ENCODE peak calls at places on chromosomes 11 and 22, in eight cellular contexts. T, E, W, K, B, U, L and I are unnamed samples. For H3K27me3, the result is how much of the 10 kb centered on the place peaks cover.

GRCh38 chr22:45318558-45319318 is 9.0 kb downstream of the FAM118A start:
- DNase-seq in E (no peak), W (no peak), U (no peak), K (peak), B (peak), T (no peak), L (peak), I (no peak)

GRCh38 chr22:17121235-17122195 is at the start of gene TMEM121B:
- DNase-seq in W (peak), U (no peak), B (peak), T (peak), K (peak), E (peak), L (peak), I (no peak)

GRCh38 chr11:114195981-114196731 is 100.0 kb upstream of the NNMT start:
- DNase-seq in W (peak), U (peak), T (peak), B (no peak), L (no peak), K (no peak), E (no peak), I (no peak)

GRCh38 chr11:597166-597725 is 18.5 kb downstream of the IRF7 start:
- DNase-seq in B (no peak), T (no peak), K (no peak), L (peak), U (no peak), E (no peak), W (no peak), I (no peak)

GRCh38 chr11:117730256-117730800 is 66.7 kb downstream of the DSCAML1 start:
- DNase-seq in B (no peak), U (no peak), W (no peak), L (no peak), K (no peak), E (no peak), T (peak), I (no peak)

GRCh38 chr11:83827940-83828554 is 541.9 kb upstream of the CCDC90B start:
- DNase-seq in T (peak), W (no peak), U (no peak), L (peak), E (no peak), B (peak), K (no peak), I (peak)

GRCh38 chr11:17735823-17736772 is 1.5 kb downstream of the KCNC1 start:
- DNase-seq in B (no peak), K (no peak), T (no peak), W (no peak), L (peak), E (peak), U (no peak), I (no peak)

GRCh38 chr11:45517171-45517770 is 148.2 kb downstream of the CHST1 start:
- DNase-seq in U (no peak), B (no peak), W (no peak), E (no peak), L (no peak), K (no peak), T (no peak), I (no peak)

GRCh38 chr11:45289369-45289768 is 3.2 kb upstream of the SYT13 start:
- DNase-seq in W (no peak), E (no peak), L (no peak), U (no peak), T (peak), B (peak), K (no peak), I (no peak)

GRCh38 chr22:28759861-28760560 is 12.5 kb upstream of the CCDC117 start:
- DNase-seq in B (peak), L (peak), W (no peak), T (no peak), E (no peak), U (no peak), K (no peak), I (peak)

GRCh38 chr22:23849009-23850006 is 8.4 kb upstream of the SLC2A11 start:
- DNase-seq in B (peak), E (peak), L (peak), T (peak), K (peak), U (no peak), W (peak), I (peak)

GRCh38 chr22:25900390-25900789 is 158.4 kb downstream of the MYO18B start:
- DNase-seq in U (no peak), E (no peak), B (no peak), W (no peak), K (no peak), L (no peak), T (no peak), I (no peak)

GRCh38 chr22:50713008-50713385 is 25.0 kb upstream of the ACR start:
- DNase-seq in T (no peak), K (no peak), L (no peak), W (peak), U (no peak), E (no peak), B (no peak), I (no peak)

GRCh38 chr11:3781423-3781822 is 15.9 kb downstream of the NUP98 start:
- DNase-seq in U (peak), W (no peak), L (no peak), K (no peak), T (peak), B (peak), E (no peak), I (no peak)

GRCh38 chr22:39954584-39955055 is 5.6 kb upstream of the TMA7B start:
- DNase-seq in T (peak), U (peak), L (no peak), E (no peak), W (no peak), B (peak), K (no peak), I (no peak)

GRCh38 chr11:134025086-134025437 is 43.8 kb upstream of the JAM3 start:
- DNase-seq in U (no peak), E (no peak), B (no peak), L (no peak), T (no peak), K (no peak), W (no peak), I (no peak)

GRCh38 chr22:45196308-45196707 is 32.6 kb downstream of the NUP50 start:
- DNase-seq in T (no peak), L (no peak), K (no peak), E (no peak), W (peak), U (no peak), B (no peak), I (no peak)

GRCh38 chr11:44840526-44840925 is 110.2 kb downstream of the TP53I11 start:
- DNase-seq in U (peak), L (no peak), E (peak), T (no peak), W (no peak), K (no peak), B (no peak), I (no peak)

GRCh38 chr22:49583341-49583740 is 244.3 kb downstream of the BRD1 start:
- DNase-seq in T (no peak), W (no peak), E (no peak), U (no peak), K (no peak), B (no peak), L (no peak), I (no peak)

GRCh38 chr11:122394326-122394725 is 261.2 kb upstream of the UBASH3B start:
- DNase-seq in K (no peak), E (no peak), U (no peak), B (no peak), W (no peak), T (no peak), L (peak), I (no peak)

GRCh38 chr11:4480577-4481539 is 1.6 kb upstream of the OR52K1 start:
- DNase-seq in W (no peak), T (peak), B (no peak), E (no peak), L (no peak), K (no peak), U (peak), I (no peak)

GRCh38 chr11:19352072-19352735 is 111.5 kb upstream of the E2F8 start:
- DNase-seq in B (no peak), W (no peak), E (no peak), L (no peak), U (no peak), K (no peak), T (no peak), I (no peak)

GRCh38 chr11:21567628-21568290 is 625.1 kb upstream of the ANO5 start:
- DNase-seq in E (no peak), W (no peak), B (no peak), U (no peak), L (no peak), T (no peak), K (no peak), I (no peak)

GRCh38 chr11:61022311-61023085 is 51.0 kb downstream of the CD6 start:
- DNase-seq in U (no peak), W (no peak), K (no peak), B (no peak), E (no peak), T (no peak), L (no peak), I (no peak)
- H3K27me3 ChIP-seq in U (under half), W (under half), K (under half), B (half or more), E (under half), T (under half), L (half or more), I (under half)

GRCh38 chr11:13009921-13010736 is 1.0 kb downstream of the RASSF10 start:
- DNase-seq in K (no peak), W (peak), B (peak), U (peak), L (peak), T (peak), E (peak), I (no peak)
- H3K27me3 ChIP-seq in K (under half), W (half or more), B (half or more), U (under half), L (half or more), T (half or more), E (under half), I (under half)

GRCh38 chr11:2375341-2375853 is 1.7 kb upstream of the CD81 start:
- DNase-seq in U (no peak), E (peak), L (no peak), W (peak), T (no peak), B (no peak), K (no peak), I (no peak)
- H3K27me3 ChIP-seq in U (under half), E (under half), L (under half), W (under half), T (under half), B (under half), K (under half), I (half or more)

DNA sequence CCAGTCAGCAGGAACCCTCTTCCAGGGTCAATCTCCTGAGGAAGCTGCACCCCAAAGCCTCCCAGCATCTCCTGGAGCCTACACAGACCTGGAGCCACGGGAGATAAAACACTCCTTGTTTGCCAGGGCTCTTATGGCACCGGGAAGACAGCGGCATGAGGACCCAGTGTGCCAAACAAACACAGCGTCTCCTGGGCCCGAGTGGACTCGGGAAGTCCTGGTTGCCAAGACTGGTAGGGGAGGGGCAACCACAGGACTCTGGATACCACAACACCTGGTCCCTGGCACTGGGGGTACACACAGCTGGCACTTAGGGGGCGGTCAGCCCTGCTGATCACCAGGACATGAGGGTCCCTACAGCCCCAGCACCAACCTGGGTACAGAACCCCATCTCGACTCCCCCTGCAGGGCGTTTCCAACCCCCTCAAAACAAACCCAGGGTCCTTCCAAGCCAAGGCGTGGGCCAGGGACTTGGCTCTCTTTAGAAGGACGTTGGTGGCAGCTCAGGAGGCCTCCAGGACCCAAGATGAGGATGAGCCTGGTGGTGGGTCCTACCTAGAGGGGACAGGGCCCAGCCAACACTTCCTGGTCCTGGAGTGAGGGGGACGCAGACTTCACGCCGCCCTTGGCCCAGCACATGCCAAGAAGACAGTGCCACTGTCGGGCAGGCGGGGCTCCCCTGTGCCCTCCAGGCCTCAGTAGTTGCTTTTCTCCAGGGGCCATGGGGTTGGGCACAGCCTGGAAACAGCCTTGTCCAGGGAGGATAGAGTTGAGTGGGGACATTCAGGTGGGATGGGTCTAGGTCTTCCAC is 85.0 kb downstream of the CELSR1 start:
- DNase-seq in E (no peak), U (no peak), W (no peak), T (no peak), B (no peak), K (no peak), L (no peak), I (no peak)
- H3K27me3 ChIP-seq in E (under half), U (under half), W (under half), T (under half), B (half or more), K (under half), L (under half), I (half or more)

GRCh38 chr22:19150482-19151328 is 613 bp upstream of the GSC2 start:
- DNase-seq in E (no peak), U (no peak), K (no peak), T (no peak), L (no peak), B (no peak), W (no peak), I (no peak)

GRCh38 chr22:19148417-19149046 is 1.6 kb downstream of the GSC2 start:
- DNase-seq in K (no peak), W (no peak), B (no peak), U (no peak), E (no peak), T (no peak), L (no peak), I (no peak)

GRCh38 chr22:19147193-19147780 is 2.8 kb downstream of the GSC2 start:
- DNase-seq in B (no peak), T (no peak), W (no peak), K (no peak), E (no peak), U (no peak), L (no peak), I (no peak)

GRCh38 chr22:19149962-19150361 is at the start of gene GSC2:
- DNase-seq in T (no peak), E (no peak), K (no peak), L (peak), W (no peak), U (no peak), B (no peak), I (no peak)

GRCh38 chr22:19149047-19149883 is 827 bp downstream of the GSC2 start:
- DNase-seq in U (no peak), L (peak), W (no peak), B (no peak), T (peak), K (no peak), E (no peak), I (no peak)
- H3K27me3 ChIP-seq in U (half or more), L (half or more), W (half or more), B (half or more), T (under half), K (under half), E (half or more), I (half or more)

GRCh38 chr22:38844661-38845367 is 986 bp upstream of the NPTXR start:
- DNase-seq in K (no peak), U (no peak), E (no peak), W (no peak), T (no peak), L (no peak), B (no peak), I (no peak)

GRCh38 chr22:38842512-38843200 is 1.2 kb downstream of the NPTXR start:
- DNase-seq in U (no peak), T (no peak), B (no peak), L (no peak), E (no peak), W (no peak), K (no peak), I (no peak)

GRCh38 chr22:38843716-38844660 is at the start of gene NPTXR:
- DNase-seq in B (peak), T (peak), L (peak), E (peak), W (peak), K (peak), U (no peak), I (no peak)

GRCh38 chr22:38841635-38842034 is 2.2 kb downstream of the NPTXR start:
- DNase-seq in T (no peak), L (no peak), U (no peak), W (no peak), E (no peak), K (no peak), B (no peak), I (no peak)

DNA sequence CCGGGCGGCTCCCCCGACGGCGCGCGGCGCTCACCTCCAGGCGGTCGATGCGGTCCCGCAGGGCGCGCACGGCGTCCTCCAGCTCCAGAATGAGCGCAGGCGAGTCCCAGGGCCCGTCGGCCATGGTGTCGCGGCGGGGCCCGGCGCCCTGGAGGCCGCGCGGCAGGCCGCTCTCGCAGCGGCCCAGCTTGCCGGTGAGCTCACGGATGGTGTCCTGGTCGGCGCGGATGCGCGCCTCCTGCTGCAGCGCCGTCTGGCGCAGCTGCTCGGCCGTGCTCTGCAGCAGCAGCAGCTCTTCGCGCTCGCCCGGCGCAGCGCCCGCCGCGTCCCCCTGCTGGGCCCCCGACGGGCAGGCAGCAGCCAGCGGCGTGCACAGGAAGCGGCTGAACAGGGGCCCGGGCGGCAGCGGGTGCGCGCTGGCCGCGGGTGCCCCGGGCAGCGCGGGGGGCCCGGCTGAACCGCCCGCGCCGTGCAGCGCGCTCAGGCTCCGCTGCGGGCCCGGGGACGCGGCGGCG is 570 bp downstream of the NPTXR start:
- DNase-seq in U (peak), B (peak), K (peak), W (peak), E (peak), T (peak), L (peak), I (no peak)
- H3K27me3 ChIP-seq in U (half or more), B (under half), K (half or more), W (under half), E (under half), T (under half), L (half or more), I (half or more)